ENCODE peak calls at places on chromosomes 11 and 22, in four cellular contexts. X is effector memory CD4-positive, alpha-beta T cell; W is body of pancreas; J is mucosa of descending colon. L is an unnamed sample.

GRCh38 chr11:80916180-80916811 is 1475.5 kb upstream of the TENM4 start:
- DNase-seq in X (no peak), J (no peak), W (no peak), L (no peak)

GRCh38 chr11:96146765-96147164 is 196.2 kb downstream of the MAML2 start:
- DNase-seq in J (no peak), X (no peak), W (no peak), L (no peak)

GRCh38 chr22:19915287-19915954 is 26.2 kb upstream of the COMT start:
- DNase-seq in X (no peak), W (no peak), J (no peak), L (no peak)

GRCh38 chr22:39979048-39979447 is 15.7 kb upstream of the FAM83F start:
- DNase-seq in W (no peak), J (no peak), X (no peak), L (no peak)

GRCh38 chr11:82899191-82899820 is 924 bp downstream of the PRCP start:
- DNase-seq in X (no peak), W (no peak), J (peak; percentile 14), L (no peak)

GRCh38 chr11:110479445-110480101 is 49.8 kb downstream of the FDX1 start:
- DNase-seq in J (peak; percentile 17), X (no peak), W (no peak), L (no peak)

GRCh38 chr11:35275808-35276170 is 136.8 kb downstream of the CD44 start:
- DNase-seq in W (no peak), J (no peak), X (no peak), L (no peak)

GRCh38 chr11:47391077-47391583 is 12.8 kb upstream of the SPI1 start:
- DNase-seq in J (no peak), W (no peak), X (no peak), L (no peak)

GRCh38 chr11:8808226-8808585 is 102.8 kb upstream of the AKIP1 start:
- DNase-seq in J (peak; percentile 45), X (no peak), W (no peak), L (no peak)

GRCh38 chr11:79547256-79547655 is 106.4 kb upstream of the TENM4 start:
- DNase-seq in X (no peak), W (no peak), J (no peak), L (no peak)

GRCh38 chr11:121418625-121419114 is 33.4 kb upstream of the SORL1 start:
- DNase-seq in X (peak; percentile 23), W (no peak), J (peak; percentile 31), L (no peak)

GRCh38 chr11:86805873-86806310 is 5.5 kb downstream of the PRSS23 start:
- DNase-seq in J (no peak), X (no peak), W (no peak), L (no peak)

GRCh38 chr11:57316017-57316416 is 8.7 kb downstream of the TNKS1BP1 start:
- DNase-seq in W (no peak), X (no peak), J (no peak), L (no peak)
- H3K36me3 ChIP-seq in W (peaks cover 8% of the 10 kb centered on the region), X (peaks cover 5% of the 10 kb centered on the region), J (peaks cover 6% of the 10 kb centered on the region), L (peaks cover 85% of the 10 kb centered on the region)

DNA sequence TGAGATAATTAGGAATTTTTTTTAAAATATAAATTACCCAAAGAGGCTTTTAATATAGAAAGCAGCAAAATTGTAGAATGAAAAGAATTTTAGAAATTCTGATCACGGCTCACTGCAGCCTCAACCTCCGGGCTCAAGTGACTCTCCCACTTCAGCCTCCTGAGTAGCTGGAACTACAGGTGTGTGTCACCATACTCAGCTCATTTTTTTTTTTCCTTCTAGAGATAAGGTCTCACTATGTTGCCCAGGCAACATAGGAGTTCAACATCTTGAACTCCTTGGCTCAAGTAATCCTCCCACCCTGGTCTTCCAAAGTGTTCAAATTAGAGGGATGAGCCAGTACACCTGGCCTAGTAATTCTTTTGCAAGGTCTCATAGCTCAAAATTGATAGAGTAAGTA is 76.7 kb downstream of the ATG16L2 start:
- DNase-seq in J (no peak), X (no peak), W (no peak), L (no peak)
- H3K36me3 ChIP-seq in J (no peaks in the 10 kb centered on the region), X (peaks cover 19% of the 10 kb centered on the region), W (peaks cover 12% of the 10 kb centered on the region), L (peaks cover 41% of the 10 kb centered on the region)

GRCh38 chr11:6629573-6629891 is 10.3 kb upstream of the TPP1 start:
- DNase-seq in W (no peak), J (no peak), X (no peak), L (no peak)

GRCh38 chr11:6629892-6630631 is 10.8 kb upstream of the TPP1 start:
- DNase-seq in J (no peak), W (peak; percentile 49), X (no peak), L (peak; percentile 62)

GRCh38 chr11:6627762-6628241 is 8.6 kb upstream of the TPP1 start:
- DNase-seq in J (no peak), X (no peak), W (no peak), L (no peak)

GRCh38 chr11:6626971-6627761 is 7.9 kb upstream of the TPP1 start:
- DNase-seq in W (no peak), X (no peak), J (no peak), L (no peak)

GRCh38 chr11:6628526-6628925 is 9.3 kb upstream of the TPP1 start:
- DNase-seq in J (no peak), W (no peak), X (no peak), L (no peak)
- H3K36me3 ChIP-seq in J (no peaks in the 10 kb centered on the region), W (no peaks in the 10 kb centered on the region), X (peaks cover 7% of the 10 kb centered on the region), L (peaks cover 90% of the 10 kb centered on the region)

GRCh38 chr11:57330029-57330428 is 5.3 kb upstream of the TNKS1BP1 start:
- DNase-seq in J (no peak), X (no peak), W (no peak), L (no peak)

GRCh38 chr11:57324154-57324885 is 432 bp downstream of the TNKS1BP1 start:
- DNase-seq in J (peak; percentile 58), X (no peak), W (peak; percentile 57), L (peak; percentile 33)

GRCh38 chr11:57325735-57326048 is 940 bp upstream of the TNKS1BP1 start:
- DNase-seq in W (peak; percentile 70), X (no peak), J (peak; percentile 78), L (peak; percentile 80)

GRCh38 chr11:57324886-57325734 is at the start of gene TNKS1BP1:
- DNase-seq in W (peak; percentile 98), X (peak; percentile 79), J (peak; percentile 98), L (peak; percentile 98)

GRCh38 chr11:57327721-57328120 is 3.0 kb upstream of the TNKS1BP1 start:
- DNase-seq in J (no peak), X (no peak), W (no peak), L (no peak)
- H3K36me3 ChIP-seq in J (peaks cover 10% of the 10 kb centered on the region), X (peaks cover 58% of the 10 kb centered on the region), W (peaks cover 35% of the 10 kb centered on the region), L (peaks cover 68% of the 10 kb centered on the region)

GRCh38 chr11:75474240-75474639 is 41.2 kb upstream of the KLHL35 start:
- DNase-seq in W (no peak), X (no peak), J (no peak), L (no peak)

GRCh38 chr11:75474878-75475766 is 42.1 kb upstream of the KLHL35 start:
- DNase-seq in X (peak; percentile 17), J (peak; percentile 71), W (peak; percentile 32), L (peak; percentile 33)

GRCh38 chr11:75477614-75477935 is 44.6 kb upstream of the KLHL35 start:
- DNase-seq in X (no peak), J (no peak), W (no peak), L (no peak)

GRCh38 chr11:75476716-75477613 is 44.0 kb upstream of the KLHL35 start:
- DNase-seq in X (no peak), W (peak; percentile 81), J (no peak), L (peak; percentile 83)

DNA sequence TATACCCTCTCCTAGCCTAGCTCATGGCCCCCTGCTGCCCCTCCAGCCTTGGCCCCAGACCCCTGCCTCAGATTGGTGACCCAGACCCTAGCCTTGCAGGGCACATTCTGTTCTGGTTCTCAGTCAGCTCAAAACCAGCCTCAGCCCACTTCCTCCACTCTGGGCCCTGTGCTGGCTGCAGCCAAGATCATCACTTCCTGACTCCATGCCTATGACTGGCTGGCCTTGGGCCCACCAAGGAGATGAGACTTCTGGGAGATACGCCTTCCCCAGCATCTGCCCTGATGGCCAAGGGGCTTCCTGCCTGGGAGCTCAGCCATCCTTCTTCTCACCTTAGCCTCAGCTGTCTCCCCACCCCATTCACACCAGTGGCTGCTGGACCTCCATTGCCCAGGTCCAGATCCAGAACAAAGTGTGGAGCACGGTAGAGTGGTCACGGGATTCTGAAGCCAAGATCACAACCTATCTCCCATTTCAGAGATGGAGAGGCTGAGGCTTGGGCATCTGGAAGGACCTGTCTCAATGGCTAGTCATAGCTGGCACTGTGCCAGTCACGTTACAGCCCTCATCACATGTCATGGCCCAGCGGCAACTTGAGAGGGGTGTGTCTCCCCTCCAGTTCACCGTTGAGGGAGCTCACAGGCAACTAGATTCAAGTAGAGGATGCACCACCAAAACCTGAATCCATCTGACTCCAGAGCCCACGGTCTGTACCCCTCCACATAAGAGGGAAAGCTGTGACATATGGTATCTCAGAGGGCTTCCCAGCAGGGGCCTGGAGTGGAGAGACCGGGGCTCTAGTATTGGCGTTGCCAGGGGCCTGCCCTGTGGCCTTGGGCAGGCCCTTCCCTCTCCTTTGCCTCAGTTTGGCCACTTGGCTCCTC is 43.0 kb upstream of the KLHL35 start:
- DNase-seq in J (peak; percentile 43), X (no peak), W (peak; percentile 36), L (peak; percentile 30)
- H3K36me3 ChIP-seq in J (no peaks in the 10 kb centered on the region), X (peaks cover 13% of the 10 kb centered on the region), W (no peaks in the 10 kb centered on the region), L (no peaks in the 10 kb centered on the region)

GRCh38 chr22:42630901-42631602 is 9.3 kb downstream of the ATP5MGL start:
- DNase-seq in J (no peak), W (no peak), X (no peak), L (no peak)
- H3K36me3 ChIP-seq in J (peaks cover 4% of the 10 kb centered on the region), W (peaks cover 27% of the 10 kb centered on the region), X (peaks cover 75% of the 10 kb centered on the region), L (peaks cover 100% of the 10 kb centered on the region)

GRCh38 chr22:29660021-29660420 is 56.6 kb downstream of the NF2 start:
- DNase-seq in J (no peak), W (no peak), X (no peak), L (no peak)

GRCh38 chr22:29663230-29663826 is 56.5 kb upstream of the CABP7 start:
- DNase-seq in X (no peak), J (no peak), W (no peak), L (no peak)

GRCh38 chr22:29654420-29654819 is 51.0 kb downstream of the NF2 start:
- DNase-seq in X (no peak), W (no peak), J (no peak), L (no peak)

GRCh38 chr22:29661355-29661754 is 57.9 kb downstream of the NF2 start:
- DNase-seq in W (no peak), J (no peak), X (no peak), L (no peak)

GRCh38 chr22:29658171-29658570 is 54.7 kb downstream of the NF2 start:
- DNase-seq in X (no peak), W (no peak), J (no peak), L (no peak)
- H3K36me3 ChIP-seq in X (peaks cover 26% of the 10 kb centered on the region), W (peaks cover 16% of the 10 kb centered on the region), J (no peaks in the 10 kb centered on the region), L (peaks cover 12% of the 10 kb centered on the region)

GRCh38 chr11:45872513-45873356 is 12.7 kb upstream of the MAPK8IP1 start:
- DNase-seq in J (no peak), W (peak; percentile 54), X (no peak), L (peak; percentile 39)
- H3K36me3 ChIP-seq in J (peaks cover 19% of the 10 kb centered on the region), W (peaks cover 38% of the 10 kb centered on the region), X (peaks cover 78% of the 10 kb centered on the region), L (peaks cover 100% of the 10 kb centered on the region)

GRCh38 chr11:65583589-65583988 is 7.7 kb downstream of the EHBP1L1 start:
- DNase-seq in J (no peak), X (no peak), W (no peak), L (no peak)

GRCh38 chr11:65580031-65580692 is 4.3 kb downstream of the EHBP1L1 start:
- DNase-seq in W (no peak), X (no peak), J (no peak), L (no peak)

GRCh38 chr11:65580756-65581155 is 4.9 kb downstream of the EHBP1L1 start:
- DNase-seq in W (no peak), X (no peak), J (no peak), L (no peak)

GRCh38 chr11:65584102-65584501 is 8.2 kb downstream of the EHBP1L1 start:
- DNase-seq in W (no peak), J (no peak), X (no peak), L (no peak)

GRCh38 chr11:65581928-65582327 is 6.1 kb downstream of the EHBP1L1 start:
- DNase-seq in J (no peak), W (no peak), X (no peak), L (no peak)
- H3K36me3 ChIP-seq in J (no peaks in the 10 kb centered on the region), W (peaks cover 1% of the 10 kb centered on the region), X (peaks cover 58% of the 10 kb centered on the region), L (peaks cover 85% of the 10 kb centered on the region)

L was measured in stomach.